ENCODE peak calls at places on chromosomes 6 and 20, in eight cellular contexts. O is COR-L47; S is HEK293T; N is activated CD4-positive, alpha-beta memory T cell treated with anti-CD3 and anti-CD28 coated beads, Interleukin-2, amount 10 ng/mL, durations not matched to agents 7 days and 5 days; T is NCI-H2081; X is erythroblast; I is right atrium auricular region; E is NCI-H1105. U is an unnamed sample.

GRCh38 chr6:108565091-108565766 is 4.5 kb downstream of the FOXO3 start:
- DNase-seq in E (no peak), S (no peak), O (no peak), T (no peak), N (no peak), X (peak; percentile 84), I (no peak), U (no peak)

GRCh38 chr20:52305843-52306242 is 114.3 kb upstream of the ZFP64 start:
- DNase-seq in S (no peak), X (no peak), T (no peak), O (no peak), N (peak; percentile 26), E (no peak), I (no peak), U (no peak)

GRCh38 chr20:25984933-25985332 is 288.3 kb upstream of the ZNF337 start:
- DNase-seq in I (no peak), X (peak; percentile 14), S (no peak), T (no peak), O (peak; percentile 63), N (peak; percentile 25), E (no peak), U (peak; percentile 72)

GRCh38 chr6:150573041-150573681 is 26.5 kb upstream of the PLEKHG1 start:
- DNase-seq in I (no peak), O (no peak), S (no peak), T (no peak), X (peak; percentile 66), N (no peak), E (no peak), U (no peak)

GRCh38 chr6:36506617-36507016 is 40.7 kb downstream of the STK38 start:
- DNase-seq in S (no peak), T (no peak), O (no peak), I (no peak), E (no peak), N (no peak), X (no peak), U (no peak)

GRCh38 chr6:35209622-35210289 is 4.0 kb upstream of the SCUBE3 start:
- DNase-seq in I (no peak), T (no peak), N (no peak), S (no peak), X (no peak), O (no peak), E (no peak), U (no peak)

GRCh38 chr6:2783188-2783957 is 18.2 kb downstream of the WRNIP1 start:
- DNase-seq in O (no peak), E (no peak), X (peak; percentile 90), T (no peak), S (no peak), I (no peak), N (no peak), U (no peak)

GRCh38 chr6:13615802-13616140 is 636 bp downstream of the NOL7 start:
- DNase-seq in S (peak; percentile 40), T (no peak), N (peak; percentile 51), E (peak; percentile 17), X (peak; percentile 58), O (peak; percentile 30), I (peak; percentile 71), U (no peak)